ENCODE peak calls at places on chromosomes 5 and 9, in five cellular contexts. I, A, Z, E and O are unnamed samples.

GRCh38 chr9:97895695-97896332 is 26.5 kb downstream of the TRMO start:
- DNase-seq in I (no peak), A (no peak), Z (no peak), E (no peak), O (no peak)

GRCh38 chr9:5509573-5509972 is 758 bp upstream of the PDCD1LG2 start:
- DNase-seq in I (no peak), A (no peak), Z (no peak), E (no peak), O (peak)

GRCh38 chr5:16081376-16081775 is 98.2 kb downstream of the MARCHF11 start:
- DNase-seq in I (no peak), A (no peak), Z (no peak), E (no peak), O (no peak)

GRCh38 chr5:160097981-160098380 is 21.3 kb downstream of the PWWP2A start:
- DNase-seq in I (no peak), A (no peak), Z (no peak), E (no peak), O (no peak)

GRCh38 chr9:109793196-109793595 is 13.2 kb downstream of the PALM2AKAP2 start:
- DNase-seq in I (no peak), A (no peak), Z (no peak), E (no peak), O (no peak)

GRCh38 chr9:17750285-17750684 is 171.4 kb downstream of the SH3GL2 start:
- DNase-seq in I (no peak), A (no peak), Z (no peak), E (no peak), O (no peak)

GRCh38 chr9:14119694-14120514 is 194.0 kb downstream of the NFIB start:
- DNase-seq in I (no peak), A (no peak), Z (no peak), E (no peak), O (no peak)

GRCh38 chr5:82244854-82245635 is 33.1 kb downstream of the RPS23 start:
- DNase-seq in I (no peak), A (no peak), Z (no peak), E (no peak), O (no peak)

GRCh38 chr5:93062548-93062947 is 518.5 kb downstream of the NR2F1-AS1 start:
- DNase-seq in I (no peak), A (no peak), Z (no peak), E (no peak), O (no peak)

GRCh38 chr5:150780180-150780692 is 1.7 kb downstream of the SMIM3 start:
- DNase-seq in I (no peak), A (no peak), Z (peak), E (no peak), O (no peak)